ENCODE peak calls at places on chromosomes 7 and 10, in nine cellular contexts. Q, K, Y, X, E, M, C, B and O are unnamed samples.

GRCh38 chr10:71657604-71658348 is 61.8 kb downstream of the C10orf105 start:
- DNase-seq in B (no peak), M (no peak), E (no peak), X (no peak), K (no peak), Q (peak), C (no peak), Y (no peak), O (no peak)

GRCh38 chr10:131082991-131083465 is 228.5 kb downstream of the TCERG1L start:
- DNase-seq in Y (peak), X (no peak), K (no peak), E (no peak), B (no peak), M (no peak), Q (no peak), C (no peak), O (no peak)

GRCh38 chr10:43078986-43079273 is 2.1 kb downstream of the RET start:
- DNase-seq in Y (peak), E (no peak), B (peak), X (no peak), C (no peak), K (peak), Q (peak), M (peak), O (no peak)

GRCh38 chr7:31082017-31082416 is 29.9 kb downstream of the ADCYAP1R1 start:
- DNase-seq in E (no peak), B (no peak), K (no peak), Y (no peak), M (no peak), X (no peak), Q (no peak), C (no peak), O (no peak)

GRCh38 chr7:121195859-121196588 is 132.8 kb upstream of the WNT16 start:
- DNase-seq in C (no peak), E (peak), Y (no peak), X (no peak), B (no peak), K (peak), Q (no peak), M (no peak), O (no peak)

GRCh38 chr7:73532224-73532623 is 10.1 kb upstream of the BAZ1B start:
- DNase-seq in X (no peak), B (no peak), K (no peak), Q (no peak), Y (no peak), C (no peak), M (no peak), E (no peak), O (no peak)

GRCh38 chr7:110590415-110590814 is 500.5 kb upstream of the LRRN3 start:
- DNase-seq in M (no peak), C (no peak), Y (no peak), E (no peak), Q (peak), K (no peak), B (peak), X (no peak), O (no peak)

GRCh38 chr10:80528185-80528700 is 9.5 kb upstream of the SH2D4B start:
- DNase-seq in M (no peak), X (no peak), Q (no peak), C (no peak), K (no peak), B (no peak), E (no peak), Y (no peak), O (no peak)

GRCh38 chr7:135512135-135512887 is 2.4 kb upstream of the CNOT4 start:
- DNase-seq in Q (peak), Y (peak), C (no peak), X (no peak), M (peak), K (peak), E (no peak), B (peak), O (no peak)

GRCh38 chr10:32943854-32944661 is 14.0 kb downstream of the ITGB1 start:
- DNase-seq in X (no peak), E (no peak), M (no peak), B (no peak), C (no peak), K (no peak), Y (no peak), Q (no peak), O (no peak)

GRCh38 chr10:11678074-11678793 is 63.9 kb upstream of the ECHDC3 start:
- DNase-seq in Y (peak), C (peak), K (peak), E (no peak), X (no peak), M (peak), B (no peak), Q (no peak), O (no peak)

GRCh38 chr10:49748006-49748405 is 14.1 kb downstream of the OGDHL start:
- DNase-seq in C (no peak), E (no peak), B (no peak), K (no peak), Y (no peak), Q (no peak), X (no peak), M (no peak), O (no peak)

GRCh38 chr10:111756541-111757061 is 427.0 kb downstream of the GPAM start:
- DNase-seq in M (peak), B (peak), C (peak), X (no peak), E (no peak), Y (peak), Q (peak), K (peak), O (no peak)

GRCh38 chr7:44073664-44074348 is 8.4 kb upstream of the PGAM2 start:
- DNase-seq in B (peak), K (peak), Y (peak), C (peak), M (peak), X (no peak), Q (peak), E (no peak), O (no peak)

GRCh38 chr7:150685219-150686029 is at the start of gene GIMAP2:
- DNase-seq in C (peak), Q (no peak), E (no peak), B (peak), K (peak), Y (no peak), X (peak), M (peak), O (no peak)

GRCh38 chr10:4270116-4270515 is 485.1 kb upstream of the KLF6 start:
- DNase-seq in B (no peak), M (peak), C (no peak), Y (no peak), K (peak), E (peak), X (no peak), Q (no peak), O (no peak)

GRCh38 chr7:2099036-2099957 is 133.4 kb downstream of the MAD1L1 start:
- DNase-seq in C (peak), E (no peak), X (peak), M (peak), B (peak), Q (no peak), Y (peak), K (peak), O (no peak)

GRCh38 chr10:14954934-14955333 is 1.0 kb upstream of the DCLRE1C start:
- DNase-seq in C (no peak), X (no peak), E (no peak), Q (no peak), Y (no peak), B (no peak), M (no peak), K (no peak), O (no peak)

GRCh38 chr7:114047889-114048288 is 129.1 kb upstream of the PPP1R3A start:
- DNase-seq in C (no peak), M (peak), Q (no peak), K (peak), Y (no peak), X (no peak), B (no peak), E (no peak), O (peak)

GRCh38 chr7:101817930-101818698 is 688 bp downstream of the CUX1 start:
- DNase-seq in C (no peak), M (peak), X (no peak), K (peak), Y (no peak), B (no peak), Q (no peak), E (no peak), O (no peak)

GRCh38 chr7:89914673-89915072 is 239.6 kb upstream of the STEAP1 start:
- DNase-seq in X (no peak), Y (no peak), C (no peak), E (no peak), Q (no peak), B (no peak), M (no peak), K (no peak), O (no peak)

GRCh38 chr7:153320005-153320404 is 560.5 kb downstream of the ACTR3B start:
- DNase-seq in Y (no peak), M (no peak), B (no peak), K (no peak), X (no peak), E (no peak), C (no peak), Q (no peak), O (no peak)